ENCODE peak calls at places on chromosomes 11 and 22, in five cellular contexts. Z is K562, K is GM12878, P is SK-N-SH, L is HepG2. D is an unnamed sample.

GRCh38 chr11:2531277-2531986 is 86.6 kb downstream of the KCNQ1 start:
- DNase-seq in Z (peak), K (no peak), P (peak), L (peak), D (peak)

GRCh38 chr11:63567044-63567840 is 4.1 kb upstream of the PLAAT2 start:
- DNase-seq in Z (peak), K (peak), P (no peak), L (peak), D (peak)

GRCh38 chr11:132685174-132685611 is 847.1 kb downstream of the OPCML start:
- DNase-seq in Z (no peak), K (no peak), P (no peak), L (no peak), D (peak)

GRCh38 chr11:119319702-119320592 is 3.0 kb upstream of the MCAM start:
- DNase-seq in Z (peak), K (no peak), P (no peak), L (no peak), D (no peak)

GRCh38 chr22:48175721-48176120 is 1413.3 kb downstream of the TBC1D22A start:
- DNase-seq in Z (no peak), K (no peak), P (no peak), L (no peak), D (no peak)

GRCh38 chr22:36910461-36910860 is 3.0 kb upstream of the CSF2RB start:
- DNase-seq in Z (no peak), K (no peak), P (no peak), L (no peak), D (no peak)

GRCh38 chr11:39570526-39570925 is 1888.9 kb downstream of the LRRC4C start:
- DNase-seq in Z (no peak), K (no peak), P (no peak), L (no peak), D (no peak)

GRCh38 chr22:23789638-23790037 is 2.9 kb downstream of the SMARCB1 start:
- DNase-seq in Z (no peak), K (no peak), P (peak), L (peak), D (no peak)

GRCh38 chr11:86815726-86816125 is 15.4 kb downstream of the PRSS23 start:
- DNase-seq in Z (no peak), K (no peak), P (no peak), L (no peak), D (no peak)
- TF ChIP-seq REST in Z (no peak), K (no peak), P (no peak), L (no peak), D (no peak)

GRCh38 chr11:78562398-78562797 is 12.3 kb downstream of the NARS2 start:
- DNase-seq in Z (no peak), K (no peak), P (no peak), L (no peak), D (no peak)

GRCh38 chr11:78560826-78561484 is 13.7 kb downstream of the NARS2 start:
- DNase-seq in Z (no peak), K (no peak), P (no peak), L (peak), D (peak)

GRCh38 chr11:78567209-78567608 is 7.5 kb downstream of the NARS2 start:
- DNase-seq in Z (no peak), K (no peak), P (no peak), L (no peak), D (no peak)

GRCh38 chr11:78564889-78565467 is 9.7 kb downstream of the NARS2 start:
- DNase-seq in Z (no peak), K (no peak), P (no peak), L (no peak), D (peak)

GRCh38 chr11:78564037-78564888 is 10.4 kb downstream of the NARS2 start:
- DNase-seq in Z (peak), K (peak), P (peak), L (peak), D (peak)
- TF ChIP-seq GABPA in Z (no peak), K (no peak), P (no peak), L (no peak), D (no peak)

GRCh38 chr11:72552399-72552910 is 118.1 kb upstream of the CLPB start:
- DNase-seq in Z (no peak), K (no peak), P (no peak), L (no peak), D (no peak)

GRCh38 chr11:72551571-72551970 is 117.2 kb upstream of the CLPB start:
- DNase-seq in Z (no peak), K (no peak), P (no peak), L (no peak), D (no peak)

GRCh38 chr11:72548481-72548880 is 114.2 kb upstream of the CLPB start:
- DNase-seq in Z (no peak), K (no peak), P (no peak), L (no peak), D (no peak)

GRCh38 chr11:72556433-72556832 is 117.8 kb downstream of the PDE2A start:
- DNase-seq in Z (no peak), K (no peak), P (no peak), L (no peak), D (no peak)

GRCh38 chr11:72553748-72554147 is 119.4 kb upstream of the CLPB start:
- DNase-seq in Z (peak), K (no peak), P (no peak), L (no peak), D (peak)
- TF ChIP-seq CTCF in Z (peak), K (peak), P (no peak), L (peak), D (no peak)

DNA sequence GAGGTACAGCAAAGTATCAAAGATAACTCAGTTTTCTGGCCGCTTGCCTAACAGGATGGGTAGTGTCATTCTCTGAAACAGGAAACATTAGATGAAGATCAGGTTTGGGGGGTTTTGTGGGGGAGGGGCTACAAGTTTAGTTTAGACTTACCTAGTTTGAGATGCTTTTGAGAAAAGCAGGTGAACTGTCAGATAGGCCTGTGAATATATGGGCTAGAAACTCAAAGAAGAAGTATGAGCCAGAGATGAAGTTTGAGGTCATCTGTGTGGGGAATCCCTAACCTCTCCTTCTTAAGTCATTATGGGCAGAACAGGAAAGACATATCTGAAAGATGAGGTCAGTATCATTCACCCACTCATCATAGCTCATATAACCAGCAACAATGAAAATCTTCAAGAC is 11.9 kb downstream of the HOATZ start:
- DNase-seq in Z (no peak), K (no peak), P (no peak), L (no peak), D (no peak)
- TF ChIP-seq REST in Z (no peak), K (no peak), P (no peak), L (no peak), D (no peak)

GRCh38 chr11:67613960-67614715 is 7.4 kb downstream of the NDUFV1 start:
- DNase-seq in Z (peak), K (peak), P (peak), L (no peak), D (peak)
- TF ChIP-seq GABPA in Z (no peak), K (no peak), P (no peak), L (no peak), D (no peak)

GRCh38 chr11:127639916-127640315 is 639.3 kb upstream of the KIRREL3 start:
- DNase-seq in Z (no peak), K (no peak), P (no peak), L (no peak), D (no peak)
- TF ChIP-seq CTCF in Z (no peak), K (no peak), P (no peak), L (no peak), D (no peak)

GRCh38 chr22:46079861-46080821 is 70.2 kb upstream of the PPARA start:
- DNase-seq in Z (no peak), K (no peak), P (peak), L (no peak), D (no peak)
- TF ChIP-seq REST in Z (no peak), K (no peak), P (peak), L (no peak), D (no peak)

DNA sequence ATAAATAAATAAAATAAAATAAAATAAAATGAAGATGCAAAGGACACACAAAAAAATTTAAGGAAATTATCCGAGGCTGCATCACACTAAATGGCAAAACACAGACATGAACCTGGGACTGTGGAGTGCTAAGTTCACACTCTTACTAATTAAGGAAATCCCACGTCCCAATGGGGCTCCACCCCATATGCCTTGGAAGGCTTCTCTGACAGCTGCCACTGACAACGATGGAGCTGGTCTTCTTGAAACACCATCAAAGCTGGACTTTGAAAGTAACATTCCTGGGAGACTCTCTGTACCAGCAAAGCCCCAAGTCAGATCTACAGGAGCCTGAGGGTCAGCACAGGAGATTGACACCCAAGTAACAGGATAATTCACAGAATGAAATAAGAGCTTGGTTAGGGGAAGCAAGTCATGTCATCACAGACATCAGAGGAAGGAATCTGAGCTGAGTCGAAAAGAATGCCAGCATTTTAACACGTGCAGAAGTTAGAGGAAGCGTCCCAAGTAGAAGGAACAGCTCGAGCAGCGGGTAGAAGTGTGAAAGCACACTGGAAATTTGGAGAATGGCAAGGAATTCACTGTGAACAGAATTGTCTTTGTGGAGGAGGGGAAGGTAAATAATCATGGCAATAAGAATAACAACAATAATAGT is 13.8 kb downstream of the TPST2 start:
- DNase-seq in Z (no peak), K (no peak), P (no peak), L (no peak), D (no peak)
- TF ChIP-seq GABPA in Z (no peak), K (no peak), P (no peak), L (no peak), D (no peak)

DNA sequence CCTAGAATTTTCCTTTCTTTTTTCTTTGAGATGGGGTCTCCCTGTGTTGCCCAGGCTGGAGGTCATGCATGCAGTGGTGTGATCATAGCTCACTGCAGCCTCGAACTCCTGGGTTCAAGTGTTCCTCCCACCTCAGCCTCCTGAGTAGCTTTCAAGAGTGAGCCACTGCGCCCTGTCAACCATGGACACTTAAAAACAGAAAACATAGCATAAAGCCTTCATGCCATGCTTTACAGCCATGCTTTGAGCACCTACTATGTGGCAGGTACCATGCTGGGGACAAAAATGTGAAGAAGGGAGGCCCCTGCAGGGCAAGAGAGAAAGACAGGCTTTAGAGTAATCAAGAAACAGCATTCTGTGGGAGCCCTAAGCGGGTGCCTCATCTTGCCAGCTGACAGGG is 13.7 kb upstream of the GNB1L start:
- DNase-seq in Z (no peak), K (no peak), P (no peak), L (no peak), D (no peak)
- TF ChIP-seq CTCF in Z (peak), K (no peak), P (no peak), L (peak), D (no peak)

GRCh38 chr22:26887916-26888315 is 230.5 kb downstream of the MIAT start:
- DNase-seq in Z (no peak), K (no peak), P (no peak), L (no peak), D (no peak)

GRCh38 chr22:26890870-26891269 is 233.5 kb downstream of the MIAT start:
- DNase-seq in Z (no peak), K (no peak), P (no peak), L (no peak), D (no peak)

GRCh38 chr22:26891431-26891830 is 234.0 kb downstream of the MIAT start:
- DNase-seq in Z (no peak), K (no peak), P (no peak), L (no peak), D (no peak)

GRCh38 chr22:26888887-26889286 is 231.5 kb downstream of the MIAT start:
- DNase-seq in Z (no peak), K (no peak), P (no peak), L (no peak), D (no peak)

DNA sequence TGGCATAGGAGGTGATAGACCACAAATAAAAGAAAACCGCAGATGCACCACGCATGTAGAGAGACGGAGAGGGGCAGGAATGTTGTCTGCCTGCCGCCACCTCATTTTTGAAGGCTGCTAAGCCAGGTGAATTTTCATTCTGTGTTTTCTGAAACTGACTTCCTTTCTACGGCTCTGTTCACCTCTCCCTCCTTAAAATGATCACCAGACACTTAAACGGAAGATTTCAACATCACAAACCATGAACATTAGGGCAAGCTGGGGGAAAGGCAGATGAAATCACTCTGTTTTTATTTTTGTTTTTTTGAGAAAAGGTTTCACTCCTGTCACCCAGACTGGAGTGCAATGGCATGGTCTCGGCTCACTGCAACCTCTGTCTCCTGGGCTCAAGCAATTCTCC is 232.4 kb downstream of the MIAT start:
- DNase-seq in Z (no peak), K (no peak), P (no peak), L (no peak), D (no peak)
- TF ChIP-seq REST in Z (no peak), K (no peak), P (no peak), L (no peak), D (no peak)